ENCODE peak calls at places on chromosomes 12 and 14, in seven cellular contexts. D is right lobe of liver, X is BJ, N is GM23248, E is dorsolateral prefrontal cortex, S is right cardiac atrium, U is cardiac muscle cell. G is an unnamed sample. For H3K27me3, the result is how much of the 10 kb centered on the place peaks cover.

GRCh38 chr12:114063435-114063834 is 97.3 kb upstream of the RBM19 start:
- DNase-seq in E (no peak), D (no peak), S (no peak), U (no peak), N (no peak), X (no peak), G (no peak)

GRCh38 chr14:79549515-79549914 is 661.8 kb downstream of the DIO2 start:
- DNase-seq in D (no peak), S (no peak), X (no peak), E (no peak), U (no peak), N (peak), G (no peak)

GRCh38 chr12:41011939-41012338 is 176.2 kb upstream of the PDZRN4 start:
- DNase-seq in E (no peak), N (no peak), U (no peak), X (no peak), S (no peak), D (no peak), G (no peak)

GRCh38 chr12:27176765-27177164 is 67.3 kb upstream of the STK38L start:
- DNase-seq in E (no peak), D (no peak), N (peak), S (no peak), X (no peak), U (peak), G (no peak)

GRCh38 chr12:112738531-112738930 is 53.0 kb upstream of the RPH3A start:
- DNase-seq in E (no peak), X (no peak), N (peak), U (peak), S (no peak), D (no peak), G (no peak)

GRCh38 chr12:25186788-25187397 is 8.1 kb downstream of the DNAI7 start:
- DNase-seq in N (no peak), E (no peak), U (no peak), D (no peak), S (no peak), X (no peak), G (no peak)

GRCh38 chr12:76455582-76456345 is 103.8 kb downstream of the OSBPL8 start:
- DNase-seq in E (no peak), N (peak), D (no peak), S (no peak), X (peak), U (peak), G (no peak)

GRCh38 chr14:50233335-50234250 is 2.2 kb upstream of the SOS2 start:
- DNase-seq in U (no peak), N (no peak), E (no peak), D (no peak), X (no peak), S (no peak), G (no peak)

GRCh38 chr14:104158827-104159798 is 20.7 kb downstream of the KIF26A start:
- DNase-seq in U (no peak), D (peak), N (no peak), S (peak), X (no peak), E (peak), G (no peak)

GRCh38 chr12:99721715-99722275 is 74.2 kb downstream of the GARIN6 start:
- DNase-seq in N (no peak), X (no peak), D (no peak), U (no peak), S (no peak), E (no peak), G (no peak)

GRCh38 chr12:58711968-58712367 is 208.3 kb downstream of the LRIG3 start:
- DNase-seq in D (no peak), U (peak), X (peak), N (peak), S (no peak), E (no peak), G (no peak)

GRCh38 chr14:100604126-100604501 is 16.9 kb upstream of the BEGAIN start:
- DNase-seq in N (no peak), X (no peak), S (no peak), D (peak), E (peak), U (no peak), G (no peak)

GRCh38 chr12:50101663-50102062 is 2.1 kb upstream of the GPD1 start:
- DNase-seq in X (no peak), S (no peak), N (peak), U (peak), E (no peak), D (no peak), G (no peak)

GRCh38 chr12:50224026-50224692 is 57.0 kb upstream of the CERS5 start:
- DNase-seq in D (no peak), X (no peak), U (no peak), S (no peak), N (peak), E (no peak), G (no peak)

GRCh38 chr12:124466200-124467128 is 100.9 kb downstream of the NCOR2 start:
- DNase-seq in S (peak), E (no peak), U (peak), X (no peak), N (peak), D (peak), G (peak)

GRCh38 chr12:25882266-25882665 is 76.2 kb upstream of the RASSF8 start:
- DNase-seq in D (no peak), E (no peak), U (no peak), S (no peak), X (no peak), N (no peak), G (no peak)

GRCh38 chr12:131408484-131408883 is 302.4 kb upstream of the SFSWAP start:
- DNase-seq in N (no peak), U (no peak), S (no peak), E (no peak), X (no peak), D (no peak), G (no peak)

GRCh38 chr12:68119724-68120211 is 39.8 kb downstream of the IFNG start:
- DNase-seq in N (no peak), E (peak), U (no peak), X (no peak), D (no peak), S (no peak), G (no peak)

GRCh38 chr12:59499774-59500173 is 96.1 kb upstream of the SLC16A7 start:
- DNase-seq in D (no peak), S (no peak), N (no peak), U (no peak), E (no peak), X (no peak), G (no peak)

GRCh38 chr14:67510121-67510520 is 21.6 kb upstream of the TMEM229B start:
- DNase-seq in U (peak), N (peak), S (no peak), E (no peak), D (no peak), X (no peak), G (no peak)

GRCh38 chr14:45038256-45038655 is 45.7 kb upstream of the PRPF39 start:
- DNase-seq in U (no peak), X (no peak), S (no peak), D (no peak), N (no peak), E (no peak), G (no peak)

GRCh38 chr14:69845050-69845581 is 34.1 kb upstream of the SMOC1 start:
- DNase-seq in E (no peak), S (no peak), X (no peak), D (no peak), N (no peak), U (no peak), G (no peak)

GRCh38 chr12:92898755-92899154 is 30.3 kb downstream of the EEA1 start:
- DNase-seq in N (peak), E (no peak), U (peak), S (no peak), X (no peak), D (no peak), G (no peak)

GRCh38 chr12:127479256-127479655 is 787.7 kb upstream of the TMEM132C start:
- DNase-seq in N (peak), E (no peak), X (no peak), D (no peak), U (no peak), S (no peak), G (no peak)

GRCh38 chr12:130988261-130989175 is 34.8 kb downstream of the ADGRD1 start:
- DNase-seq in D (no peak), S (no peak), X (no peak), U (no peak), E (no peak), N (no peak), G (no peak)

GRCh38 chr12:13981296-13981962 is at the start of gene GRIN2B:
- DNase-seq in X (no peak), S (no peak), E (peak), D (no peak), N (no peak), U (no peak), G (no peak)

GRCh38 chr12:98645572-98646067 is 530 bp downstream of the APAF1 start:
- DNase-seq in E (no peak), S (peak), X (no peak), N (peak), D (no peak), U (no peak), G (no peak)

DNA sequence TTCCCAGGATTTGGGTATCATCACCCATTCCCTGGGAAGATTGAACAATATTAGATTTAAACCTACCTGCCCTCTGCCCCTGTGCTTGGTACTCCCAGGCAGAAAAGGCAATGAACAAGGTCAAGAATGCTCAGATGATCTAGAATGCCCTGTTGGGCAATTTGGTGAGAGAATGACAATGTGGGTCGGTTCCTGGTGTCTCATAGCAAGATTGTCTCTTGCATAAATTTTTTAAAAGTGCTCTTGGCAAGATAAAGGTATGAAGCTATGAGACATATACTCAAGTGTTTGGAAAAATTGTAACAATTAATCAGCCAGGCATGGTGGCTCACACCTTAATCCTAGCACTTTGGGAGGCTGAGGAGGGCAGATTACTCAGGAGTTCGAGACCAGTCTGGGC is 86.0 kb upstream of the OTX2 start:
- DNase-seq in U (no peak), N (no peak), E (no peak), X (no peak), S (no peak), D (no peak), G (no peak)
- H3K27me3 ChIP-seq in U (under half), N (under half), E (under half), X (under half), S (under half), D (under half), G (under half)

GRCh38 chr12:52681551-52682380 is 1.6 kb upstream of the KRT1 start:
- DNase-seq in E (no peak), N (no peak), U (no peak), S (no peak), X (no peak), D (no peak), G (no peak)
- H3K27me3 ChIP-seq in E (under half), N (half or more), U (half or more), S (under half), X (under half), D (under half), G (under half)

GRCh38 chr14:55948399-55948798 is 169.8 kb upstream of the PELI2 start:
- DNase-seq in D (no peak), X (no peak), S (no peak), E (no peak), U (no peak), N (no peak), G (no peak)
- H3K27me3 ChIP-seq in D (under half), X (under half), S (under half), E (under half), U (under half), N (under half), G (under half)

DNA sequence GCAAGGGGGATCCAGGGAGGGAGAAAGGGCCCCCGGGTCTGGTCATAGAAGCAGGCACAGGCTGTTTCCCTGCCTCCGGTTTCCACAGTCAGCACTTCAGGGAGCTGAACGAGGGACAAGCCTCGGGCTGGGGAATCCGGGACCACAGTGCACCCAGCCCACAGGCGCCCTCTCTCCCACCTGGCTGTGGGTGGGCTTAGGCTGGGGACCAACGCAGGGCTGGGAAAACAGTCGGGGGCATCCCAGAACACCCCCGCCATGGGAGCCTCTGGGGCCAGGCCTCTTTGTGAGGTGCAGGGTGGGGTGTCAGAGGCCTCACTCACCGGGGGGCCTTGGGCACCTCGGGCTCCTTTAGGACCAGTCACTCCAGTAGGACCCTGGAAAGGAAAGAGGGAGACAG is 16.3 kb downstream of the TMEM106C start:
- DNase-seq in N (no peak), E (no peak), S (no peak), D (no peak), X (no peak), U (no peak), G (no peak)
- H3K27me3 ChIP-seq in N (under half), E (under half), S (under half), D (under half), X (under half), U (under half), G (under half)

GRCh38 chr12:47991106-47991550 is 13.1 kb downstream of the COL2A1 start:
- DNase-seq in S (no peak), X (no peak), U (no peak), E (peak), N (no peak), D (no peak), G (no peak)
- H3K27me3 ChIP-seq in S (under half), X (under half), U (under half), E (under half), N (under half), D (under half), G (under half)

DNA sequence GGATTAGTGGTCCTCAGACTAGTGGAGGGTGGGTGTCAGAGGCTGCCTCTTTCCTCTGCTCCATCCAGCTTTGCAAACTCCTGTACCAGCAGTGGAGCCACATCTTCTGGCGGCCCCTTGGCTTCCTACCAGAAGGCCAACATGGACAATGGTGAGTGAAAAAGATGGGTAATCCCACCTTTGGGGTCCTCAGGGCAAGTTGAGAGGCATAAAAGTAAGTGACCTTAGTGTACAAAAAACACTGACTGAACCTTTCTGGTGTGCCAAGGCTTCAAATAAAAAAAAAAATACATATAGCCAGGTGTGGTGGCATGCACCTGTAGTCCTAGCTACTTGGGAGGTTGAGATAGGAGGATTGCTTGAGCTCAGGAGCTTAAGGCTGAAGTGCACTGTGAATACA is 9.2 kb upstream of the PIP4K2C start:
- DNase-seq in E (no peak), N (no peak), U (no peak), X (no peak), D (no peak), S (no peak), G (no peak)
- H3K27me3 ChIP-seq in E (under half), N (under half), U (under half), X (under half), D (under half), S (under half), G (under half)